ENCODE peak calls at places on chromosome 7, in seven cellular contexts. One of them, this sample, is unnamed.

GRCh38 chr7:100175296-100175935 is 1.8 kb downstream of the GPC2 start:
- DNase-seq in activated naive CD8-positive, alpha-beta T cell treated with anti-CD3 and anti-CD28 coated beads, Interleukin-2, amount 50 U/mL, for 24 hours: no peak
- DNase-seq in B cell: no peak
- DNase-seq in RPMI7951: no peak
- DNase-seq in H54: no peak
- DNase-seq in uterus: no peak
- DNase-seq in T follicular helper cell: no peak
- DNase-seq in this sample: no peak

GRCh38 chr7:157676001-157676400 is 339.2 kb downstream of the DNAJB6 start:
- DNase-seq in activated naive CD8-positive, alpha-beta T cell treated with anti-CD3 and anti-CD28 coated beads, Interleukin-2, amount 50 U/mL, for 24 hours: no peak
- DNase-seq in B cell: no peak
- DNase-seq in RPMI7951: no peak
- DNase-seq in H54: no peak
- DNase-seq in uterus: no peak
- DNase-seq in T follicular helper cell: no peak
- DNase-seq in this sample: no peak

GRCh38 chr7:85695041-85695990 is 508.5 kb upstream of the SEMA3D start:
- DNase-seq in activated naive CD8-positive, alpha-beta T cell treated with anti-CD3 and anti-CD28 coated beads, Interleukin-2, amount 50 U/mL, for 24 hours: no peak
- DNase-seq in B cell: no peak
- DNase-seq in RPMI7951: peak
- DNase-seq in H54: no peak
- DNase-seq in uterus: no peak
- DNase-seq in T follicular helper cell: no peak
- DNase-seq in this sample: peak

GRCh38 chr7:49852619-49853462 is 79.4 kb downstream of the VWC2 start:
- DNase-seq in activated naive CD8-positive, alpha-beta T cell treated with anti-CD3 and anti-CD28 coated beads, Interleukin-2, amount 50 U/mL, for 24 hours: peak
- DNase-seq in B cell: peak
- DNase-seq in RPMI7951: peak
- DNase-seq in H54: peak
- DNase-seq in uterus: peak
- DNase-seq in T follicular helper cell: no peak
- DNase-seq in this sample: peak

GRCh38 chr7:118152149-118152548 is 31.8 kb upstream of the LSM8 start:
- DNase-seq in activated naive CD8-positive, alpha-beta T cell treated with anti-CD3 and anti-CD28 coated beads, Interleukin-2, amount 50 U/mL, for 24 hours: no peak
- DNase-seq in B cell: no peak
- DNase-seq in RPMI7951: no peak
- DNase-seq in H54: no peak
- DNase-seq in uterus: no peak
- DNase-seq in T follicular helper cell: no peak
- DNase-seq in this sample: no peak

GRCh38 chr7:148903504-148903903 is 19.4 kb upstream of the EZH2 start:
- DNase-seq in activated naive CD8-positive, alpha-beta T cell treated with anti-CD3 and anti-CD28 coated beads, Interleukin-2, amount 50 U/mL, for 24 hours: no peak
- DNase-seq in B cell: no peak
- DNase-seq in RPMI7951: no peak
- DNase-seq in H54: no peak
- DNase-seq in uterus: no peak
- DNase-seq in T follicular helper cell: no peak
- DNase-seq in this sample: no peak

GRCh38 chr7:106372121-106372520 is 87.3 kb upstream of the NAMPT start:
- DNase-seq in activated naive CD8-positive, alpha-beta T cell treated with anti-CD3 and anti-CD28 coated beads, Interleukin-2, amount 50 U/mL, for 24 hours: no peak
- DNase-seq in B cell: no peak
- DNase-seq in RPMI7951: no peak
- DNase-seq in H54: no peak
- DNase-seq in uterus: no peak
- DNase-seq in T follicular helper cell: no peak
- DNase-seq in this sample: no peak

GRCh38 chr7:4633012-4633411 is 49.1 kb upstream of the FOXK1 start:
- DNase-seq in activated naive CD8-positive, alpha-beta T cell treated with anti-CD3 and anti-CD28 coated beads, Interleukin-2, amount 50 U/mL, for 24 hours: no peak
- DNase-seq in B cell: no peak
- DNase-seq in RPMI7951: peak
- DNase-seq in H54: peak
- DNase-seq in uterus: no peak
- DNase-seq in T follicular helper cell: no peak
- DNase-seq in this sample: no peak

GRCh38 chr7:148962515-148962822 is 65.8 kb downstream of the PDIA4 start:
- DNase-seq in activated naive CD8-positive, alpha-beta T cell treated with anti-CD3 and anti-CD28 coated beads, Interleukin-2, amount 50 U/mL, for 24 hours: no peak
- DNase-seq in B cell: no peak
- DNase-seq in RPMI7951: no peak
- DNase-seq in H54: no peak
- DNase-seq in uterus: no peak
- DNase-seq in T follicular helper cell: no peak
- DNase-seq in this sample: no peak

GRCh38 chr7:106356-106755 is 86.0 kb upstream of the FAM20C start:
- DNase-seq in activated naive CD8-positive, alpha-beta T cell treated with anti-CD3 and anti-CD28 coated beads, Interleukin-2, amount 50 U/mL, for 24 hours: no peak
- DNase-seq in B cell: no peak
- DNase-seq in RPMI7951: no peak
- DNase-seq in H54: no peak
- DNase-seq in uterus: no peak
- DNase-seq in T follicular helper cell: no peak
- DNase-seq in this sample: no peak

GRCh38 chr7:157158400-157158799 is 19.7 kb downstream of the UBE3C start:
- DNase-seq in activated naive CD8-positive, alpha-beta T cell treated with anti-CD3 and anti-CD28 coated beads, Interleukin-2, amount 50 U/mL, for 24 hours: no peak
- DNase-seq in B cell: no peak
- DNase-seq in RPMI7951: no peak
- DNase-seq in H54: no peak
- DNase-seq in uterus: no peak
- DNase-seq in T follicular helper cell: no peak
- DNase-seq in this sample: no peak

GRCh38 chr7:63104666-63105065 is 894.0 kb upstream of the ZNF722 start:
- DNase-seq in activated naive CD8-positive, alpha-beta T cell treated with anti-CD3 and anti-CD28 coated beads, Interleukin-2, amount 50 U/mL, for 24 hours: no peak
- DNase-seq in B cell: no peak
- DNase-seq in RPMI7951: no peak
- DNase-seq in H54: no peak
- DNase-seq in uterus: no peak
- DNase-seq in T follicular helper cell: no peak
- DNase-seq in this sample: no peak

GRCh38 chr7:137020351-137020750 is 151.9 kb downstream of the CHRM2 start:
- DNase-seq in activated naive CD8-positive, alpha-beta T cell treated with anti-CD3 and anti-CD28 coated beads, Interleukin-2, amount 50 U/mL, for 24 hours: no peak
- DNase-seq in B cell: no peak
- DNase-seq in RPMI7951: peak
- DNase-seq in H54: no peak
- DNase-seq in uterus: no peak
- DNase-seq in T follicular helper cell: no peak
- DNase-seq in this sample: no peak